ENCODE peak calls at places on chromosomes 13 and 19, in five cellular contexts. One of them, this sample, is unnamed. For H3K9me3, the result is how much of the 10 kb centered on the place peaks cover.

GRCh38 chr19:58582985-58583384 is 9.8 kb upstream of the MZF1 start:
- DNase-seq in GM12878: no peak
- DNase-seq in K562: no peak
- DNase-seq in H1: no peak
- DNase-seq in HepG2: no peak
- DNase-seq in this sample: no peak

GRCh38 chr13:37446503-37446902 is 152.1 kb downstream of the POSTN start:
- DNase-seq in GM12878: no peak
- DNase-seq in K562: no peak
- DNase-seq in H1: no peak
- DNase-seq in HepG2: no peak
- DNase-seq in this sample: no peak

GRCh38 chr19:28815257-28815656 is 397.7 kb downstream of the UQCRFS1 start:
- DNase-seq in GM12878: no peak
- DNase-seq in K562: no peak
- DNase-seq in H1: no peak
- DNase-seq in HepG2: no peak
- DNase-seq in this sample: no peak

GRCh38 chr13:35826626-35827254 is 304.4 kb downstream of the DCLK1 start:
- DNase-seq in GM12878: no peak
- DNase-seq in K562: peak
- DNase-seq in H1: peak
- DNase-seq in HepG2: no peak
- DNase-seq in this sample: peak

GRCh38 chr19:10209305-10209704 is 14.6 kb upstream of the DNMT1 start:
- DNase-seq in GM12878: no peak
- DNase-seq in K562: no peak
- DNase-seq in H1: no peak
- DNase-seq in HepG2: no peak
- DNase-seq in this sample: no peak

GRCh38 chr19:47445937-47446402 is 25.7 kb downstream of the SLC8A2 start:
- DNase-seq in GM12878: no peak
- DNase-seq in K562: peak
- DNase-seq in H1: peak
- DNase-seq in HepG2: no peak
- DNase-seq in this sample: no peak

GRCh38 chr19:50242586-50242985 is 39.2 kb downstream of the MYH14 start:
- DNase-seq in GM12878: peak
- DNase-seq in K562: no peak
- DNase-seq in H1: no peak
- DNase-seq in HepG2: no peak
- DNase-seq in this sample: no peak

GRCh38 chr13:91719033-91719432 is 320.6 kb downstream of the GPC5 start:
- DNase-seq in GM12878: no peak
- DNase-seq in K562: no peak
- DNase-seq in H1: no peak
- DNase-seq in HepG2: no peak
- DNase-seq in this sample: no peak

GRCh38 chr13:110306960-110307696 is at the start of the genes COL4A1 and COL4A2:
- DNase-seq in GM12878: no peak
- DNase-seq in K562: no peak
- DNase-seq in H1: no peak
- DNase-seq in HepG2: no peak
- DNase-seq in this sample: no peak

GRCh38 chr13:97295279-97296182 is 73.4 kb downstream of the MBNL2 start:
- DNase-seq in GM12878: no peak
- DNase-seq in K562: peak
- DNase-seq in H1: no peak
- DNase-seq in HepG2: no peak
- DNase-seq in this sample: no peak

GRCh38 chr13:113607477-113608245 is 23.1 kb downstream of the TFDP1 start:
- DNase-seq in GM12878: no peak
- DNase-seq in K562: no peak
- DNase-seq in H1: no peak
- DNase-seq in HepG2: no peak
- DNase-seq in this sample: no peak

GRCh38 chr19:54317965-54318240 is 4.9 kb upstream of the LILRA5 start:
- DNase-seq in GM12878: no peak
- DNase-seq in K562: no peak
- DNase-seq in H1: no peak
- DNase-seq in HepG2: no peak
- DNase-seq in this sample: no peak

GRCh38 chr13:90760639-90761038 is 586.8 kb upstream of the MIR17HG start:
- DNase-seq in GM12878: no peak
- DNase-seq in K562: no peak
- DNase-seq in H1: no peak
- DNase-seq in HepG2: no peak
- DNase-seq in this sample: no peak

GRCh38 chr19:2239771-2240770 is 3.4 kb downstream of the SF3A2 start:
- DNase-seq in GM12878: no peak
- DNase-seq in K562: no peak
- DNase-seq in H1: no peak
- DNase-seq in HepG2: no peak
- DNase-seq in this sample: no peak

GRCh38 chr13:34026308-34026707 is 208.4 kb downstream of the RFC3 start:
- DNase-seq in GM12878: no peak
- DNase-seq in K562: no peak
- DNase-seq in H1: no peak
- DNase-seq in HepG2: no peak
- DNase-seq in this sample: no peak

GRCh38 chr19:18759435-18760426 is 31.4 kb downstream of the COMP start:
- DNase-seq in GM12878: no peak
- DNase-seq in K562: no peak
- DNase-seq in H1: no peak
- DNase-seq in HepG2: no peak
- DNase-seq in this sample: no peak

GRCh38 chr13:114097504-114097892 is 34.9 kb downstream of the RASA3 start:
- DNase-seq in GM12878: no peak
- DNase-seq in K562: no peak
- DNase-seq in H1: no peak
- DNase-seq in HepG2: no peak
- DNase-seq in this sample: no peak

GRCh38 chr19:33292595-33293254 is 9.6 kb downstream of the CEBPA start:
- DNase-seq in GM12878: no peak
- DNase-seq in K562: no peak
- DNase-seq in H1: no peak
- DNase-seq in HepG2: no peak
- DNase-seq in this sample: no peak

GRCh38 chr19:35247526-35248309 is 1.1 kb upstream of the LSR start:
- DNase-seq in GM12878: peak
- DNase-seq in K562: peak
- DNase-seq in H1: peak
- DNase-seq in HepG2: peak
- DNase-seq in this sample: peak

GRCh38 chr19:6091771-6092291 is 18.5 kb downstream of the RFX2 start:
- DNase-seq in GM12878: no peak
- DNase-seq in K562: no peak
- DNase-seq in H1: no peak
- DNase-seq in HepG2: no peak
- DNase-seq in this sample: no peak

GRCh38 chr19:10230904-10231623 is at the start of gene S1PR2:
- DNase-seq in GM12878: no peak
- DNase-seq in K562: peak
- DNase-seq in H1: peak
- DNase-seq in HepG2: peak
- DNase-seq in this sample: peak

GRCh38 chr13:107034236-107034635 is 466.3 kb upstream of the ARGLU1 start:
- DNase-seq in GM12878: no peak
- DNase-seq in K562: no peak
- DNase-seq in H1: no peak
- DNase-seq in HepG2: no peak
- DNase-seq in this sample: no peak

GRCh38 chr19:49475995-49476880 is 2.2 kb downstream of the FLT3LG start:
- DNase-seq in GM12878: no peak
- DNase-seq in K562: peak
- DNase-seq in H1: peak
- DNase-seq in HepG2: no peak
- DNase-seq in this sample: no peak

GRCh38 chr13:49649244-49649962 is 21.1 kb downstream of the ARL11 start:
- DNase-seq in GM12878: no peak
- DNase-seq in K562: peak
- DNase-seq in H1: no peak
- DNase-seq in HepG2: peak
- DNase-seq in this sample: no peak

GRCh38 chr13:62019858-62020257 is 604.2 kb upstream of the PCDH20 start:
- DNase-seq in GM12878: no peak
- DNase-seq in K562: no peak
- DNase-seq in H1: no peak
- DNase-seq in HepG2: no peak
- DNase-seq in this sample: no peak

GRCh38 chr19:49682274-49682673 is 5.2 kb downstream of the PRMT1 start:
- DNase-seq in GM12878: no peak
- DNase-seq in K562: no peak
- DNase-seq in H1: no peak
- DNase-seq in HepG2: no peak
- DNase-seq in this sample: no peak

GRCh38 chr13:27203854-27204253 is 32.2 kb upstream of the USP12 start:
- DNase-seq in GM12878: no peak
- DNase-seq in K562: no peak
- DNase-seq in H1: no peak
- DNase-seq in HepG2: peak
- DNase-seq in this sample: no peak

GRCh38 chr19:10603084-10603872 is 16.2 kb upstream of the AP1M2 start:
- DNase-seq in GM12878: peak
- DNase-seq in K562: peak
- DNase-seq in H1: peak
- DNase-seq in HepG2: no peak
- DNase-seq in this sample: no peak

GRCh38 chr13:90375851-90376250 is 971.6 kb upstream of the MIR17HG start:
- DNase-seq in GM12878: no peak
- DNase-seq in K562: no peak
- DNase-seq in H1: no peak
- DNase-seq in HepG2: no peak
- DNase-seq in this sample: no peak

DNA sequence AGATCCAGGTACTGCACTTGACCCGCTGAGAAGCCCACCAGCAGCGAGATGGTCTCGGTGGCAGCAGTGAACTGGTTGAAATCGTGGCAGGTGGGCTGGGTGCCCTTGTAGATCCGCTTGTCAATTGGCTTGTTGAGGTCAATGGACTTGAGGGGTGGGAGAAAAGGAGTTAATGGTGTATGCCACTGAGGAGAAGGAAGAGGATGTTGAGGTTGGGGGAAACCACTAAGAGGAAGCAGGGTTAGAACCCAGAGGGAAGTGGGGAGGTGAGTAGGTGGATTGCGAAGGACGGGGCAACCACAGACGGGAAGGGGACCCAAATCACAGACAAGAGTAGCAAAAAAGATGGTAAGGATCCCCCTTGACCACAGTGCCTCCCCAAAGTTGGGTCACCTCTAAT is 1.7 kb downstream of the DMWD start:
- DNase-seq in GM12878: no peak
- DNase-seq in K562: no peak
- DNase-seq in H1: no peak
- DNase-seq in HepG2: no peak
- DNase-seq in this sample: no peak
- TF ChIP-seq SRF in GM12878: no peak
- TF ChIP-seq SRF in K562: no peak
- TF ChIP-seq SRF in H1: no peak
- TF ChIP-seq SRF in HepG2: no peak
- TF ChIP-seq SRF in this sample: no peak

GRCh38 chr19:38583219-38583984 is 34.4 kb downstream of the MAP4K1 start:
- DNase-seq in GM12878: peak
- DNase-seq in K562: no peak
- DNase-seq in H1: no peak
- DNase-seq in HepG2: no peak
- DNase-seq in this sample: no peak
- H3K9me3 ChIP-seq in GM12878: under half
- H3K9me3 ChIP-seq in K562: under half
- H3K9me3 ChIP-seq in H1: under half
- H3K9me3 ChIP-seq in HepG2: under half
- H3K9me3 ChIP-seq in this sample: under half

DNA sequence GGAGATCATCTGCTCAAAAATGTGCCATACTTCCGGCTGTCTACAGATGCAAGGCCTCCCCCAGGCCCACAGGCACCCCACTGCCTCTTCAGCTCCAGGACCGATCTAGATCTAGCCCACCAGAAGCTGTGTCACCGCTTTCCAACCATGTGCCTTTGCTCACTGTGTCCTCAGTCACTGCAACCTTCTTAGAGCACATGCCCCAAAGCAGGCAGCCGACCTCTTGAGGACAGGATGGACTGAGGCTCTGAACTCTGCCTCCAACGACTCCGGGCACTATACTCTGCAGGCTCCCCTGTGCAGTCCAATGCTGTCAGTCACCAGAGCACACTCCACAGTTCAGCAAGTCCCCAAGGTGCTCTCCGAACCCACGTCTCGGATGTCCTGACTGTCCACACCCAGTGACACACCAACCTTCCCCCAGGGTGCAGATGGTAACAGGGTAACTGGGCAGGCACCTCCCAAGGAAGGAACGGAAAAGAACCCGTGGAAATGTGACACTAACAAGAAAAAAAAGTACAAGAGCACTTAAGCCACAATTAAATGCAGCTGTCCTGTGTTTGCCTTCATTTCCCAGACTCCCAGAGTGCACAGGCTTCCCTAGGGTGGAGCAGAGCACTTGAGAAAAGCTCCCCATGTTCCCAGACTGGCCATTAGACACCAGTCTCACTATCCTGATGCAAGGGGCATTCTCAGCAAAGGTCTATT is 4.8 kb downstream of the STK24 start:
- DNase-seq in GM12878: no peak
- DNase-seq in K562: no peak
- DNase-seq in H1: no peak
- DNase-seq in HepG2: peak
- DNase-seq in this sample: no peak
- H3K4me3 ChIP-seq in GM12878: peak
- H3K4me3 ChIP-seq in K562: no peak
- H3K4me3 ChIP-seq in H1: no peak
- H3K4me3 ChIP-seq in HepG2: peak
- H3K4me3 ChIP-seq in this sample: peak

DNA sequence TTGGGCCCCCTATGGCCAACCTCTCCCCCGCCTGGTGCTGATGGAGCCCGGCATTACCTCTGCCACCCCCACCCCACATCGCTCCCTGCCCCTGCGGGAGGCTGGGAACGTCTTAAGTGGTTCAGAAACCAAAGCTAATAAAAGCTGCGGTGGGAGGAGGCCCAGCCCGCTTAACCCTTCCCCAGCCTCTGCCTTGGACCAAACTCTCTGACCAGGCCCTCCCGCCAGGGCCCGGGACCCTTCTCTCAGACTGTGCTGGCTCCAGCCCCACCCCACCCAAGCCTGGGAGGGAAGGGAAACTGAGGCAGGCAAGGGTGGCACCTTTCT is 22.1 kb downstream of the SMIM24 start:
- DNase-seq in GM12878: no peak
- DNase-seq in K562: no peak
- DNase-seq in H1: no peak
- DNase-seq in HepG2: no peak
- DNase-seq in this sample: no peak
- TF ChIP-seq SRF in GM12878: no peak
- TF ChIP-seq SRF in K562: no peak
- TF ChIP-seq SRF in H1: no peak
- TF ChIP-seq SRF in HepG2: no peak
- TF ChIP-seq SRF in this sample: no peak

This sample was measured in HCT116.